ENCODE peak calls at places on chromosomes 7 and 10, in six cellular contexts. F is stimulated activated CD8-positive, alpha-beta memory T cell treated with anti-CD3 and anti-CD28 coated beads, Interleukin-4, amount 100 ng/mL, for 4 hours; U is coronary artery; A is HAP-1; K is mesenchymal stem cell; I is fibroblast of lung. R is an unnamed sample.

GRCh38 chr7:2520131-2520807 is 695 bp downstream of the LFNG start:
- DNase-seq in K (no peak), I (no peak), U (no peak), A (peak), F (no peak), R (peak)

GRCh38 chr7:2757361-2757903 is 69.4 kb downstream of the AMZ1 start:
- DNase-seq in I (peak), U (no peak), K (no peak), A (no peak), F (no peak), R (no peak)

GRCh38 chr10:121183241-121183640 is 332.1 kb downstream of the WDR11 start:
- DNase-seq in K (no peak), I (no peak), U (no peak), A (no peak), F (no peak), R (no peak)

GRCh38 chr7:5377816-5378215 is 45.8 kb downstream of the TNRC18 start:
- DNase-seq in U (no peak), I (no peak), A (no peak), K (no peak), F (no peak), R (no peak)

GRCh38 chr7:35254496-35255416 is 856 bp upstream of the TBX20 start:
- DNase-seq in F (no peak), I (no peak), K (no peak), A (no peak), U (no peak), R (peak)

GRCh38 chr10:102917314-102917961 is 656 bp upstream of the CNNM2 start:
- DNase-seq in I (peak), A (peak), U (no peak), K (peak), F (peak), R (peak)

GRCh38 chr7:106485919-106486318 is 175.0 kb downstream of the CCDC71L start:
- DNase-seq in A (no peak), F (no peak), I (no peak), U (no peak), K (no peak), R (no peak)

GRCh38 chr10:191703-192518 is 56.7 kb downstream of the ZMYND11 start:
- DNase-seq in K (peak), A (no peak), I (peak), F (no peak), U (no peak), R (no peak)

GRCh38 chr10:78552261-78552811 is 516.4 kb upstream of the ZMIZ1 start:
- DNase-seq in U (peak), A (no peak), F (no peak), K (peak), I (peak), R (no peak)

GRCh38 chr10:59607971-59608370 is 101.7 kb downstream of the SLC16A9 start:
- DNase-seq in K (no peak), U (no peak), A (no peak), F (no peak), I (no peak), R (no peak)

GRCh38 chr7:2894118-2894940 is 50.2 kb upstream of the GNA12 start:
- DNase-seq in K (no peak), A (no peak), I (no peak), F (no peak), U (no peak), R (no peak)

GRCh38 chr7:137871173-137871915 is 24.6 kb upstream of the DGKI start:
- DNase-seq in K (peak), F (no peak), A (no peak), I (no peak), U (no peak), R (no peak)

GRCh38 chr10:103881420-103882284 is 26.3 kb upstream of the SH3PXD2A start:
- DNase-seq in I (no peak), K (no peak), F (no peak), A (no peak), U (no peak), R (no peak)

GRCh38 chr7:151351967-151352366 is 10.4 kb downstream of the NUB1 start:
- DNase-seq in A (no peak), K (no peak), I (no peak), F (no peak), U (no peak), R (no peak)

GRCh38 chr10:83585686-83586085 is 553.6 kb upstream of the GHITM start:
- DNase-seq in I (peak), K (peak), A (no peak), U (no peak), F (no peak), R (no peak)

GRCh38 chr7:7922684-7923385 is 45.8 kb upstream of the GLCCI1 start:
- DNase-seq in U (no peak), A (peak), K (no peak), I (no peak), F (no peak), R (no peak)

GRCh38 chr7:51021906-51022570 is 239.3 kb upstream of the GRB10 start:
- DNase-seq in A (no peak), U (peak), F (no peak), I (peak), K (peak), R (no peak)

GRCh38 chr7:132865766-132866531 is 215.9 kb downstream of the CHCHD3 start:
- DNase-seq in F (no peak), A (no peak), K (peak), U (no peak), I (peak), R (no peak)

R was measured in GM23338.